ENCODE peak calls at places on chromosomes 2 and 18, in four cellular contexts. One of them, this sample, is unnamed.

GRCh38 chr2:232615339-232615738 is 18.1 kb upstream of the EFHD1 start:
- DNase-seq in non-pigmented ciliary epithelial cell: no peak
- DNase-seq in HT1080: no peak
- DNase-seq in NCI-H1105: no peak
- DNase-seq in this sample: no peak

GRCh38 chr2:211756266-211756665 is 782.3 kb downstream of the ERBB4 start:
- DNase-seq in HT1080: no peak
- DNase-seq in non-pigmented ciliary epithelial cell: no peak
- DNase-seq in NCI-H1105: no peak
- DNase-seq in this sample: no peak

GRCh38 chr2:112021781-112022231 is 33.3 kb upstream of the TMEM87B start:
- DNase-seq in NCI-H1105: no peak
- DNase-seq in HT1080: peak
- DNase-seq in non-pigmented ciliary epithelial cell: no peak
- DNase-seq in this sample: no peak

GRCh38 chr18:26526128-26526965 is 22.0 kb downstream of the KCTD1 start:
- DNase-seq in non-pigmented ciliary epithelial cell: no peak
- DNase-seq in HT1080: no peak
- DNase-seq in NCI-H1105: no peak
- DNase-seq in this sample: no peak

GRCh38 chr2:83331810-83332209 is 1127.3 kb downstream of the SUCLG1 start:
- DNase-seq in non-pigmented ciliary epithelial cell: no peak
- DNase-seq in HT1080: no peak
- DNase-seq in NCI-H1105: no peak
- DNase-seq in this sample: no peak

GRCh38 chr2:82811946-82812345 is 1647.1 kb downstream of the SUCLG1 start:
- DNase-seq in non-pigmented ciliary epithelial cell: no peak
- DNase-seq in NCI-H1105: no peak
- DNase-seq in HT1080: no peak
- DNase-seq in this sample: no peak

GRCh38 chr2:240126731-240127130 is 9.4 kb downstream of the COPS9 start:
- DNase-seq in HT1080: no peak
- DNase-seq in NCI-H1105: no peak
- DNase-seq in non-pigmented ciliary epithelial cell: no peak
- DNase-seq in this sample: no peak

GRCh38 chr2:228987441-228988155 is 283.5 kb downstream of the PID1 start:
- DNase-seq in non-pigmented ciliary epithelial cell: no peak
- DNase-seq in HT1080: no peak
- DNase-seq in NCI-H1105: no peak
- DNase-seq in this sample: no peak

GRCh38 chr18:12659904-12660605 is 2.1 kb upstream of the SPIRE1 start:
- DNase-seq in non-pigmented ciliary epithelial cell: no peak
- DNase-seq in HT1080: peak
- DNase-seq in NCI-H1105: peak
- DNase-seq in this sample: peak

GRCh38 chr18:12278153-12278764 is 24.1 kb downstream of the CIDEA start:
- DNase-seq in HT1080: peak
- DNase-seq in NCI-H1105: no peak
- DNase-seq in non-pigmented ciliary epithelial cell: no peak
- DNase-seq in this sample: peak

GRCh38 chr18:9898792-9899549 is 13.2 kb downstream of the TXNDC2 start:
- DNase-seq in NCI-H1105: no peak
- DNase-seq in non-pigmented ciliary epithelial cell: no peak
- DNase-seq in HT1080: no peak
- DNase-seq in this sample: no peak

GRCh38 chr2:176449852-176450251 is 180.6 kb downstream of the MTX2 start:
- DNase-seq in HT1080: no peak
- DNase-seq in NCI-H1105: no peak
- DNase-seq in non-pigmented ciliary epithelial cell: no peak
- DNase-seq in this sample: no peak

GRCh38 chr18:44536041-44536440 is 144.6 kb upstream of the SETBP1 start:
- DNase-seq in NCI-H1105: no peak
- DNase-seq in HT1080: peak
- DNase-seq in non-pigmented ciliary epithelial cell: no peak
- DNase-seq in this sample: peak

GRCh38 chr2:240430595-240430994 is 4.9 kb upstream of the GPC1 start:
- DNase-seq in NCI-H1105: no peak
- DNase-seq in HT1080: no peak
- DNase-seq in non-pigmented ciliary epithelial cell: no peak
- DNase-seq in this sample: no peak

GRCh38 chr2:188819011-188819410 is 155.2 kb upstream of the COL3A1 start:
- DNase-seq in non-pigmented ciliary epithelial cell: no peak
- DNase-seq in HT1080: no peak
- DNase-seq in NCI-H1105: no peak
- DNase-seq in this sample: no peak

GRCh38 chr18:58570360-58571064 is 58.4 kb downstream of the ALPK2 start:
- DNase-seq in NCI-H1105: no peak
- DNase-seq in non-pigmented ciliary epithelial cell: no peak
- DNase-seq in HT1080: no peak
- DNase-seq in this sample: no peak

GRCh38 chr2:26542194-26542455 is 64.2 kb upstream of the OTOF start:
- DNase-seq in NCI-H1105: peak
- DNase-seq in non-pigmented ciliary epithelial cell: no peak
- DNase-seq in HT1080: no peak
- DNase-seq in this sample: no peak

GRCh38 chr2:68302281-68302680 is 17.5 kb downstream of the CNRIP1 start:
- DNase-seq in NCI-H1105: no peak
- DNase-seq in non-pigmented ciliary epithelial cell: no peak
- DNase-seq in HT1080: peak
- DNase-seq in this sample: no peak

GRCh38 chr2:37556256-37556655 is 115.2 kb downstream of the CDC42EP3 start:
- DNase-seq in HT1080: no peak
- DNase-seq in NCI-H1105: no peak
- DNase-seq in non-pigmented ciliary epithelial cell: no peak
- DNase-seq in this sample: no peak

GRCh38 chr2:203751886-203752285 is 45.4 kb downstream of the CD28 start:
- DNase-seq in HT1080: no peak
- DNase-seq in NCI-H1105: no peak
- DNase-seq in non-pigmented ciliary epithelial cell: no peak
- DNase-seq in this sample: no peak

GRCh38 chr2:6968319-6969100 is 51.3 kb downstream of the RNF144A start:
- DNase-seq in HT1080: no peak
- DNase-seq in non-pigmented ciliary epithelial cell: no peak
- DNase-seq in NCI-H1105: no peak
- DNase-seq in this sample: no peak

This sample was measured in uterus.